ENCODE peak calls at places on chromosomes 3 and 15, in eight cellular contexts. One of them, this sample, is unnamed.

GRCh38 chr15:81310480-81310879 is 13.5 kb downstream of the STARD5 start:
- DNase-seq in BJ: no peak
- DNase-seq in aorta: no peak
- DNase-seq in right atrium auricular region: no peak
- DNase-seq in stimulated activated CD8-positive, alpha-beta memory T cell treated with anti-CD3 and anti-CD28 coated beads, Interleukin-15, amount 100 ng/mL, for 4 hours: no peak
- DNase-seq in astrocyte of the spinal cord: no peak
- DNase-seq in body of pancreas: no peak
- DNase-seq in neural crest cell: no peak
- DNase-seq in this sample: peak

GRCh38 chr3:78023257-78023656 is 983.4 kb downstream of the ROBO2 start:
- DNase-seq in neural crest cell: no peak
- DNase-seq in stimulated activated CD8-positive, alpha-beta memory T cell treated with anti-CD3 and anti-CD28 coated beads, Interleukin-15, amount 100 ng/mL, for 4 hours: no peak
- DNase-seq in body of pancreas: no peak
- DNase-seq in aorta: no peak
- DNase-seq in right atrium auricular region: no peak
- DNase-seq in astrocyte of the spinal cord: no peak
- DNase-seq in BJ: no peak
- DNase-seq in this sample: no peak

GRCh38 chr3:150765949-150766720 is 3.2 kb upstream of the SIAH2 start:
- DNase-seq in stimulated activated CD8-positive, alpha-beta memory T cell treated with anti-CD3 and anti-CD28 coated beads, Interleukin-15, amount 100 ng/mL, for 4 hours: no peak
- DNase-seq in right atrium auricular region: no peak
- DNase-seq in BJ: no peak
- DNase-seq in astrocyte of the spinal cord: peak
- DNase-seq in body of pancreas: no peak
- DNase-seq in neural crest cell: no peak
- DNase-seq in aorta: no peak
- DNase-seq in this sample: no peak

GRCh38 chr15:59255647-59256380 is 49.2 kb downstream of the LDHAL6B start:
- DNase-seq in astrocyte of the spinal cord: no peak
- DNase-seq in aorta: no peak
- DNase-seq in body of pancreas: peak
- DNase-seq in right atrium auricular region: no peak
- DNase-seq in BJ: no peak
- DNase-seq in stimulated activated CD8-positive, alpha-beta memory T cell treated with anti-CD3 and anti-CD28 coated beads, Interleukin-15, amount 100 ng/mL, for 4 hours: peak
- DNase-seq in neural crest cell: no peak
- DNase-seq in this sample: no peak

GRCh38 chr15:52085289-52085688 is 27.3 kb downstream of the BCL2L10 start:
- DNase-seq in neural crest cell: no peak
- DNase-seq in stimulated activated CD8-positive, alpha-beta memory T cell treated with anti-CD3 and anti-CD28 coated beads, Interleukin-15, amount 100 ng/mL, for 4 hours: no peak
- DNase-seq in body of pancreas: no peak
- DNase-seq in astrocyte of the spinal cord: no peak
- DNase-seq in aorta: no peak
- DNase-seq in right atrium auricular region: no peak
- DNase-seq in BJ: no peak
- DNase-seq in this sample: no peak

GRCh38 chr3:54830658-54831057 is 97.2 kb downstream of the LRTM1 start:
- DNase-seq in body of pancreas: no peak
- DNase-seq in BJ: no peak
- DNase-seq in right atrium auricular region: no peak
- DNase-seq in astrocyte of the spinal cord: peak
- DNase-seq in aorta: no peak
- DNase-seq in stimulated activated CD8-positive, alpha-beta memory T cell treated with anti-CD3 and anti-CD28 coated beads, Interleukin-15, amount 100 ng/mL, for 4 hours: no peak
- DNase-seq in neural crest cell: peak
- DNase-seq in this sample: no peak

GRCh38 chr3:88203537-88204143 is 53.9 kb downstream of the C3orf38 start:
- DNase-seq in stimulated activated CD8-positive, alpha-beta memory T cell treated with anti-CD3 and anti-CD28 coated beads, Interleukin-15, amount 100 ng/mL, for 4 hours: no peak
- DNase-seq in right atrium auricular region: peak
- DNase-seq in astrocyte of the spinal cord: peak
- DNase-seq in aorta: peak
- DNase-seq in BJ: peak
- DNase-seq in body of pancreas: peak
- DNase-seq in neural crest cell: peak
- DNase-seq in this sample: peak

GRCh38 chr3:106423321-106424225 is 554.8 kb upstream of the CBLB start:
- DNase-seq in aorta: no peak
- DNase-seq in stimulated activated CD8-positive, alpha-beta memory T cell treated with anti-CD3 and anti-CD28 coated beads, Interleukin-15, amount 100 ng/mL, for 4 hours: no peak
- DNase-seq in astrocyte of the spinal cord: peak
- DNase-seq in BJ: no peak
- DNase-seq in body of pancreas: no peak
- DNase-seq in neural crest cell: no peak
- DNase-seq in right atrium auricular region: no peak
- DNase-seq in this sample: no peak